ENCODE peak calls at places on chromosome 2, in eight cellular contexts. G is fibroblast of lung; P is activated CD4-positive, alpha-beta T cell treated with anti-CD3 and anti-CD28 coated beads, Interleukin-2, amount 50 U/mL, for 4 hours; D is A172; Q is mucosa of gallbladder; E is Kasumi-1; J is GM04504; R is stimulated activated CD4-positive, alpha-beta T cell treated with anti-CD3 and anti-CD28 coated beads, Interleukin-1b, Interleukin-23, amount 100 ng/mL, for 4 hours. N is an unnamed sample.

GRCh38 chr2:105597011-105597830 is 147.5 kb upstream of the NCK2 start:
- DNase-seq in G (no peak), R (no peak), E (no peak), P (no peak), D (no peak), Q (no peak), J (no peak), N (no peak)

GRCh38 chr2:68124321-68124720 is 33.4 kb upstream of the PNO1 start:
- DNase-seq in J (no peak), G (peak), E (no peak), D (no peak), P (no peak), Q (no peak), R (no peak), N (no peak)

GRCh38 chr2:10375570-10376266 is 72.4 kb downstream of the ODC1 start:
- DNase-seq in E (peak), J (no peak), Q (no peak), D (no peak), R (peak), G (no peak), P (peak), N (no peak)

GRCh38 chr2:33408109-33408508 is 68.3 kb upstream of the RASGRP3 start:
- DNase-seq in E (no peak), G (no peak), D (no peak), P (no peak), Q (no peak), R (no peak), J (no peak), N (no peak)

GRCh38 chr2:72083751-72084583 is 63.7 kb downstream of the CYP26B1 start:
- DNase-seq in R (no peak), G (no peak), E (no peak), P (no peak), D (no peak), Q (no peak), J (no peak), N (no peak)

GRCh38 chr2:155218945-155219344 is 520.5 kb downstream of the KCNJ3 start:
- DNase-seq in Q (no peak), J (no peak), D (no peak), G (no peak), P (no peak), E (no peak), R (no peak), N (no peak)

GRCh38 chr2:62382122-62382521 is 123.9 kb downstream of the TMEM17 start:
- DNase-seq in E (no peak), D (no peak), G (no peak), R (no peak), J (no peak), P (no peak), Q (no peak), N (no peak)

GRCh38 chr2:75764611-75765010 is 53.9 kb upstream of the GCFC2 start:
- DNase-seq in R (no peak), Q (no peak), E (no peak), J (no peak), G (no peak), P (no peak), D (no peak), N (no peak)

GRCh38 chr2:100283724-100284501 is 38.4 kb downstream of the LONRF2 start:
- DNase-seq in Q (peak), D (peak), P (no peak), E (no peak), J (no peak), R (no peak), G (no peak), N (no peak)

GRCh38 chr2:69843993-69844392 is 14.5 kb downstream of the GMCL1 start:
- DNase-seq in Q (no peak), G (no peak), J (no peak), P (no peak), E (no peak), R (no peak), D (no peak), N (no peak)

GRCh38 chr2:218395456-218395825 is 4.2 kb upstream of the CTDSP1 start:
- DNase-seq in E (no peak), G (no peak), Q (no peak), P (no peak), D (no peak), R (no peak), J (no peak), N (no peak)

GRCh38 chr2:167524786-167525185 is 636.5 kb downstream of the XIRP2 start:
- DNase-seq in E (no peak), R (no peak), P (no peak), D (no peak), J (no peak), Q (no peak), G (no peak), N (no peak)

GRCh38 chr2:175004730-175004979 is 526 bp downstream of the CHN1 start:
- DNase-seq in R (no peak), J (no peak), P (no peak), Q (no peak), E (no peak), D (no peak), G (no peak), N (no peak)

GRCh38 chr2:213243189-213244044 is 40.8 kb upstream of the SPAG16 start:
- DNase-seq in J (no peak), G (no peak), D (no peak), E (no peak), Q (no peak), P (no peak), R (no peak), N (no peak)